ENCODE peak calls at places on chromosomes 11 and 22, in four cellular contexts. One of them, this sample, is unnamed.

GRCh38 chr22:39024923-39025322 is 4.0 kb downstream of the APOBEC3D start:
- DNase-seq in tibial nerve: no peak
- DNase-seq in EH: no peak
- DNase-seq in activated T-cell treated with anti-CD3 and anti-CD28 coated beads for 1 hour: no peak
- DNase-seq in this sample: peak

GRCh38 chr11:16226245-16226644 is 130.1 kb downstream of the SOX6 start:
- DNase-seq in EH: peak
- DNase-seq in tibial nerve: no peak
- DNase-seq in activated T-cell treated with anti-CD3 and anti-CD28 coated beads for 1 hour: no peak
- DNase-seq in this sample: no peak

GRCh38 chr11:78606667-78607066 is 32.0 kb upstream of the NARS2 start:
- DNase-seq in EH: no peak
- DNase-seq in activated T-cell treated with anti-CD3 and anti-CD28 coated beads for 1 hour: no peak
- DNase-seq in tibial nerve: no peak
- DNase-seq in this sample: no peak

GRCh38 chr11:36475192-36475591 is 34.9 kb downstream of the TRAF6 start:
- DNase-seq in activated T-cell treated with anti-CD3 and anti-CD28 coated beads for 1 hour: no peak
- DNase-seq in EH: peak
- DNase-seq in tibial nerve: no peak
- DNase-seq in this sample: no peak

GRCh38 chr11:10414659-10415058 is 40.4 kb upstream of the AMPD3 start:
- DNase-seq in EH: peak
- DNase-seq in tibial nerve: no peak
- DNase-seq in activated T-cell treated with anti-CD3 and anti-CD28 coated beads for 1 hour: no peak
- DNase-seq in this sample: no peak

GRCh38 chr11:104199041-104199440 is 35.1 kb upstream of the PDGFD start:
- DNase-seq in tibial nerve: no peak
- DNase-seq in activated T-cell treated with anti-CD3 and anti-CD28 coated beads for 1 hour: no peak
- DNase-seq in EH: no peak
- DNase-seq in this sample: no peak

GRCh38 chr11:67382481-67383136 is 9.2 kb upstream of the RAD9A start:
- DNase-seq in activated T-cell treated with anti-CD3 and anti-CD28 coated beads for 1 hour: peak
- DNase-seq in tibial nerve: peak
- DNase-seq in EH: peak
- DNase-seq in this sample: peak

GRCh38 chr22:19351604-19352003 is 60.1 kb upstream of the CLTCL1 start:
- DNase-seq in activated T-cell treated with anti-CD3 and anti-CD28 coated beads for 1 hour: no peak
- DNase-seq in EH: no peak
- DNase-seq in tibial nerve: no peak
- DNase-seq in this sample: no peak

GRCh38 chr11:77580712-77581337 is 8.9 kb upstream of the AQP11 start:
- DNase-seq in activated T-cell treated with anti-CD3 and anti-CD28 coated beads for 1 hour: no peak
- DNase-seq in EH: peak
- DNase-seq in tibial nerve: no peak
- DNase-seq in this sample: no peak

GRCh38 chr11:91078221-91078620 is 855.4 kb upstream of the CHORDC1 start:
- DNase-seq in activated T-cell treated with anti-CD3 and anti-CD28 coated beads for 1 hour: no peak
- DNase-seq in tibial nerve: no peak
- DNase-seq in EH: no peak
- DNase-seq in this sample: no peak

GRCh38 chr11:119055901-119056300 is 1.1 kb downstream of the HYOU1 start:
- DNase-seq in EH: peak
- DNase-seq in activated T-cell treated with anti-CD3 and anti-CD28 coated beads for 1 hour: no peak
- DNase-seq in tibial nerve: no peak
- DNase-seq in this sample: no peak

GRCh38 chr11:92225206-92225562 is 566 bp downstream of the FAT3 start:
- DNase-seq in tibial nerve: peak
- DNase-seq in activated T-cell treated with anti-CD3 and anti-CD28 coated beads for 1 hour: no peak
- DNase-seq in EH: no peak
- DNase-seq in this sample: no peak

GRCh38 chr11:123799438-123799837 is 6.7 kb downstream of the OR6M1 start:
- DNase-seq in activated T-cell treated with anti-CD3 and anti-CD28 coated beads for 1 hour: no peak
- DNase-seq in tibial nerve: no peak
- DNase-seq in EH: no peak
- DNase-seq in this sample: no peak

GRCh38 chr11:27319065-27319464 is 44.0 kb downstream of the CCDC34 start:
- DNase-seq in EH: peak
- DNase-seq in tibial nerve: no peak
- DNase-seq in activated T-cell treated with anti-CD3 and anti-CD28 coated beads for 1 hour: no peak
- DNase-seq in this sample: no peak

GRCh38 chr11:63961608-63962412 is 12.6 kb upstream of the COX8A start:
- DNase-seq in tibial nerve: no peak
- DNase-seq in activated T-cell treated with anti-CD3 and anti-CD28 coated beads for 1 hour: no peak
- DNase-seq in EH: peak
- DNase-seq in this sample: no peak

GRCh38 chr11:34480339-34480738 is 33.3 kb downstream of the ELF5 start:
- DNase-seq in activated T-cell treated with anti-CD3 and anti-CD28 coated beads for 1 hour: no peak
- DNase-seq in EH: peak
- DNase-seq in tibial nerve: no peak
- DNase-seq in this sample: no peak

GRCh38 chr22:17434856-17435255 is 65.6 kb downstream of the CECR2 start:
- DNase-seq in activated T-cell treated with anti-CD3 and anti-CD28 coated beads for 1 hour: no peak
- DNase-seq in EH: no peak
- DNase-seq in tibial nerve: no peak
- DNase-seq in this sample: no peak

GRCh38 chr11:65428578-65429068 is 6.0 kb downstream of the NEAT1 start:
- DNase-seq in tibial nerve: no peak
- DNase-seq in EH: no peak
- DNase-seq in activated T-cell treated with anti-CD3 and anti-CD28 coated beads for 1 hour: no peak
- DNase-seq in this sample: no peak

GRCh38 chr11:133402551-133402950 is 129.8 kb downstream of the OPCML start:
- DNase-seq in EH: no peak
- DNase-seq in tibial nerve: no peak
- DNase-seq in activated T-cell treated with anti-CD3 and anti-CD28 coated beads for 1 hour: no peak
- DNase-seq in this sample: no peak

GRCh38 chr22:38223289-38223960 is 21.6 kb downstream of the MAFF start:
- DNase-seq in EH: no peak
- DNase-seq in activated T-cell treated with anti-CD3 and anti-CD28 coated beads for 1 hour: no peak
- DNase-seq in tibial nerve: no peak
- DNase-seq in this sample: no peak

GRCh38 chr22:21587803-21588611 is 20.5 kb downstream of the UBE2L3 start:
- DNase-seq in activated T-cell treated with anti-CD3 and anti-CD28 coated beads for 1 hour: no peak
- DNase-seq in tibial nerve: no peak
- DNase-seq in EH: peak
- DNase-seq in this sample: no peak

GRCh38 chr11:17734418-17734911 is at the start of gene KCNC1:
- DNase-seq in tibial nerve: no peak
- DNase-seq in activated T-cell treated with anti-CD3 and anti-CD28 coated beads for 1 hour: no peak
- DNase-seq in EH: peak
- DNase-seq in this sample: no peak

GRCh38 chr11:73944085-73944484 is 6.7 kb upstream of the DNAJB13 start:
- DNase-seq in activated T-cell treated with anti-CD3 and anti-CD28 coated beads for 1 hour: no peak
- DNase-seq in tibial nerve: no peak
- DNase-seq in EH: no peak
- DNase-seq in this sample: no peak

GRCh38 chr11:109037856-109038780 is 373.2 kb downstream of the DDX10 start:
- DNase-seq in activated T-cell treated with anti-CD3 and anti-CD28 coated beads for 1 hour: no peak
- DNase-seq in tibial nerve: no peak
- DNase-seq in EH: peak
- DNase-seq in this sample: no peak

GRCh38 chr11:72405009-72405408 is 29.3 kb downstream of the CLPB start:
- DNase-seq in activated T-cell treated with anti-CD3 and anti-CD28 coated beads for 1 hour: no peak
- DNase-seq in EH: no peak
- DNase-seq in tibial nerve: no peak
- DNase-seq in this sample: no peak

GRCh38 chr11:69153661-69154060 is 2.1 kb upstream of the SMIM38 start:
- DNase-seq in activated T-cell treated with anti-CD3 and anti-CD28 coated beads for 1 hour: no peak
- DNase-seq in tibial nerve: no peak
- DNase-seq in EH: peak
- DNase-seq in this sample: no peak

GRCh38 chr11:7536102-7536501 is 22.3 kb downstream of the PPFIBP2 start:
- DNase-seq in EH: no peak
- DNase-seq in tibial nerve: no peak
- DNase-seq in activated T-cell treated with anti-CD3 and anti-CD28 coated beads for 1 hour: no peak
- DNase-seq in this sample: no peak

GRCh38 chr11:45859661-45860140 is 12.4 kb downstream of the CRY2 start:
- DNase-seq in EH: peak
- DNase-seq in activated T-cell treated with anti-CD3 and anti-CD28 coated beads for 1 hour: no peak
- DNase-seq in tibial nerve: peak
- DNase-seq in this sample: no peak

GRCh38 chr11:12087075-12087775 is 23.2 kb upstream of the MICAL2 start:
- DNase-seq in tibial nerve: no peak
- DNase-seq in EH: peak
- DNase-seq in activated T-cell treated with anti-CD3 and anti-CD28 coated beads for 1 hour: peak
- DNase-seq in this sample: peak

GRCh38 chr22:42873361-42873760 is 16.3 kb upstream of the ARFGAP3 start:
- DNase-seq in activated T-cell treated with anti-CD3 and anti-CD28 coated beads for 1 hour: no peak
- DNase-seq in tibial nerve: no peak
- DNase-seq in EH: peak
- DNase-seq in this sample: no peak

GRCh38 chr11:84719935-84720577 is 907.1 kb downstream of the DLG2 start:
- DNase-seq in activated T-cell treated with anti-CD3 and anti-CD28 coated beads for 1 hour: no peak
- DNase-seq in EH: no peak
- DNase-seq in tibial nerve: no peak
- DNase-seq in this sample: no peak

GRCh38 chr11:1924121-1924520 is 4.6 kb downstream of the TNNT3 start:
- DNase-seq in activated T-cell treated with anti-CD3 and anti-CD28 coated beads for 1 hour: no peak
- DNase-seq in EH: no peak
- DNase-seq in tibial nerve: no peak
- DNase-seq in this sample: no peak

GRCh38 chr22:36419177-36419911 is 31.6 kb upstream of the MYH9 start:
- DNase-seq in activated T-cell treated with anti-CD3 and anti-CD28 coated beads for 1 hour: no peak
- DNase-seq in EH: peak
- DNase-seq in tibial nerve: peak
- DNase-seq in this sample: no peak

GRCh38 chr11:116703421-116703820 is 69.4 kb downstream of the BUD13 start:
- DNase-seq in activated T-cell treated with anti-CD3 and anti-CD28 coated beads for 1 hour: no peak
- DNase-seq in tibial nerve: no peak
- DNase-seq in EH: peak
- DNase-seq in this sample: no peak

GRCh38 chr11:45879803-45880685 is 5.4 kb upstream of the MAPK8IP1 start:
- DNase-seq in EH: peak
- DNase-seq in activated T-cell treated with anti-CD3 and anti-CD28 coated beads for 1 hour: no peak
- DNase-seq in tibial nerve: no peak
- DNase-seq in this sample: no peak